ENCODE peak calls at places on chromosome 4, in nine cellular contexts. I, M, A, D, C, E, R, Z and Q are unnamed samples.

GRCh38 chr4:123017636-123018390 is 95.4 kb upstream of the NUDT6 start:
- DNase-seq in R (no peak), E (peak; percentile 76), M (no peak), D (no peak), Z (peak; percentile 53), C (no peak), A (no peak), I (no peak), Q (no peak)

GRCh38 chr4:122383341-122383740 is 4.5 kb downstream of the ADAD1 start:
- DNase-seq in E (no peak), Z (no peak), D (no peak), A (no peak), I (no peak), M (no peak), C (no peak), R (no peak), Q (no peak)

GRCh38 chr4:141497627-141498026 is 138.8 kb upstream of the IL15 start:
- DNase-seq in D (no peak), E (no peak), A (no peak), C (no peak), M (no peak), R (no peak), I (no peak), Z (no peak), Q (no peak)

GRCh38 chr4:184732126-184732525 is 1.8 kb downstream of the CENPU start:
- DNase-seq in M (no peak), D (no peak), I (no peak), C (no peak), R (peak; percentile 60), E (no peak), A (no peak), Z (peak; percentile 21), Q (no peak)

GRCh38 chr4:16794816-16795445 is 103.5 kb downstream of the LDB2 start:
- DNase-seq in E (no peak), Z (peak; percentile 26), A (no peak), C (peak; percentile 32), R (no peak), I (no peak), D (peak; percentile 56), M (peak; percentile 70), Q (no peak)

GRCh38 chr4:45732161-45732560 is 391.7 kb downstream of the GABRG1 start:
- DNase-seq in Z (no peak), C (no peak), R (no peak), I (no peak), E (no peak), D (peak; percentile 20), M (no peak), A (no peak), Q (no peak)

GRCh38 chr4:164056426-164057142 is 562.1 kb downstream of the TMA16 start:
- DNase-seq in M (no peak), R (no peak), Z (no peak), A (no peak), D (no peak), C (no peak), I (no peak), E (no peak), Q (no peak)

GRCh38 chr4:102217775-102218174 is 127.5 kb downstream of the SLC39A8 start:
- DNase-seq in A (no peak), C (no peak), M (no peak), E (no peak), R (no peak), I (no peak), Z (no peak), D (no peak), Q (no peak)

GRCh38 chr4:61556277-61556676 is 356.2 kb downstream of the ADGRL3 start:
- DNase-seq in R (no peak), I (no peak), E (no peak), A (no peak), M (no peak), Z (no peak), D (no peak), C (no peak), Q (no peak)

GRCh38 chr4:150960818-150961217 is 54.3 kb downstream of the LRBA start:
- DNase-seq in M (peak; percentile 21), I (no peak), Z (peak; percentile 31), E (no peak), R (no peak), C (peak; percentile 27), A (no peak), D (no peak), Q (no peak)

GRCh38 chr4:52529983-52530382 is 129.1 kb downstream of the USP46 start:
- DNase-seq in D (no peak), R (no peak), A (no peak), Z (no peak), M (no peak), C (no peak), E (no peak), I (no peak), Q (no peak)

GRCh38 chr4:119025916-119026661 is 109.5 kb upstream of the MYOZ2 start:
- DNase-seq in R (no peak), M (no peak), Z (peak; percentile 72), I (no peak), E (peak; percentile 85), D (no peak), A (no peak), C (no peak), Q (no peak)

GRCh38 chr4:15117270-15117946 is 115.1 kb downstream of the CPEB2 start:
- DNase-seq in E (no peak), Z (no peak), M (no peak), I (no peak), R (no peak), D (no peak), A (no peak), C (no peak), Q (no peak)

GRCh38 chr4:74631338-74631737 is 163.0 kb downstream of the BTC start:
- DNase-seq in M (no peak), E (no peak), I (no peak), Z (peak; percentile 40), D (no peak), R (no peak), A (no peak), C (no peak), Q (no peak)

GRCh38 chr4:150385606-150386005 is 196.3 kb upstream of the MAB21L2 start:
- DNase-seq in Z (peak; percentile 92), A (no peak), D (no peak), C (no peak), R (peak; percentile 89), I (no peak), E (peak; percentile 90), M (peak; percentile 51), Q (no peak)

GRCh38 chr4:7087036-7087435 is 19.2 kb upstream of the GRPEL1 start:
- DNase-seq in C (no peak), A (no peak), D (no peak), I (no peak), M (no peak), R (no peak), Z (no peak), E (no peak), Q (no peak)

GRCh38 chr4:100128338-100128737 is 61.9 kb downstream of the DDIT4L start:
- DNase-seq in A (no peak), Z (no peak), D (no peak), M (no peak), C (no peak), R (no peak), I (no peak), E (no peak), Q (no peak)

GRCh38 chr4:16897991-16898827 is at the start of gene LDB2:
- DNase-seq in E (peak; percentile 39), D (peak; percentile 59), A (peak; percentile 38), Z (peak; percentile 32), M (peak; percentile 81), C (no peak), R (no peak), I (no peak), Q (peak; percentile 11)

GRCh38 chr4:70437212-70437611 is 34.8 kb upstream of the MUC7 start:
- DNase-seq in A (peak; percentile 13), D (no peak), C (no peak), R (no peak), Z (no peak), E (no peak), M (peak; percentile 10), I (no peak), Q (no peak)

GRCh38 chr4:122992111-122992510 is 69.7 kb upstream of the NUDT6 start:
- DNase-seq in R (peak; percentile 3), I (no peak), A (no peak), D (no peak), C (no peak), E (no peak), M (no peak), Z (peak; percentile 23), Q (no peak)

GRCh38 chr4:8580321-8581093 is at the start of gene GPR78:
- DNase-seq in D (peak; percentile 92), A (peak; percentile 91), C (peak; percentile 30), E (no peak), M (peak; percentile 94), I (no peak), R (no peak), Z (peak; percentile 33), Q (no peak)